ENCODE peak calls at places on chromosome 15, in five cellular contexts. One of them, this sample, is unnamed.

GRCh38 chr15:33636234-33636633 is 325.5 kb downstream of the RYR3 start:
- DNase-seq in BE2C: no peak
- DNase-seq in choroid plexus epithelial cell: no peak
- DNase-seq in stomach: no peak
- DNase-seq in astrocyte of the spinal cord: no peak
- DNase-seq in this sample: no peak

GRCh38 chr15:33068531-33068990 is 126.0 kb downstream of the FMN1 start:
- DNase-seq in stomach: peak
- DNase-seq in astrocyte of the spinal cord: peak
- DNase-seq in BE2C: no peak
- DNase-seq in choroid plexus epithelial cell: no peak
- DNase-seq in this sample: no peak

GRCh38 chr15:100101389-100102089 is 240.2 kb downstream of the ADAMTS17 start:
- DNase-seq in choroid plexus epithelial cell: no peak
- DNase-seq in astrocyte of the spinal cord: no peak
- DNase-seq in stomach: no peak
- DNase-seq in BE2C: no peak
- DNase-seq in this sample: no peak

GRCh38 chr15:32716216-32716959 is 1.4 kb upstream of the GREM1 start:
- DNase-seq in astrocyte of the spinal cord: no peak
- DNase-seq in stomach: no peak
- DNase-seq in choroid plexus epithelial cell: no peak
- DNase-seq in BE2C: no peak
- DNase-seq in this sample: no peak

GRCh38 chr15:83248151-83248851 is 36.2 kb downstream of the BNC1 start:
- DNase-seq in astrocyte of the spinal cord: peak
- DNase-seq in stomach: no peak
- DNase-seq in choroid plexus epithelial cell: peak
- DNase-seq in BE2C: peak
- DNase-seq in this sample: peak

GRCh38 chr15:60444289-60444912 is 34.5 kb downstream of the ICE2 start:
- DNase-seq in choroid plexus epithelial cell: peak
- DNase-seq in stomach: no peak
- DNase-seq in BE2C: no peak
- DNase-seq in astrocyte of the spinal cord: peak
- DNase-seq in this sample: no peak

GRCh38 chr15:81914734-81915234 is 131.0 kb downstream of the MEX3B start:
- DNase-seq in astrocyte of the spinal cord: no peak
- DNase-seq in stomach: no peak
- DNase-seq in BE2C: peak
- DNase-seq in choroid plexus epithelial cell: no peak
- DNase-seq in this sample: peak

GRCh38 chr15:91302588-91303439 is 202.8 kb downstream of the SV2B start:
- DNase-seq in stomach: no peak
- DNase-seq in BE2C: peak
- DNase-seq in astrocyte of the spinal cord: peak
- DNase-seq in choroid plexus epithelial cell: peak
- DNase-seq in this sample: peak

GRCh38 chr15:81087121-81087520 is 46.9 kb upstream of the CFAP161 start:
- DNase-seq in stomach: no peak
- DNase-seq in astrocyte of the spinal cord: no peak
- DNase-seq in choroid plexus epithelial cell: peak
- DNase-seq in BE2C: no peak
- DNase-seq in this sample: no peak

GRCh38 chr15:95119041-95119440 is 887.7 kb downstream of the MCTP2 start:
- DNase-seq in choroid plexus epithelial cell: peak
- DNase-seq in stomach: no peak
- DNase-seq in astrocyte of the spinal cord: no peak
- DNase-seq in BE2C: no peak
- DNase-seq in this sample: no peak

DNA sequence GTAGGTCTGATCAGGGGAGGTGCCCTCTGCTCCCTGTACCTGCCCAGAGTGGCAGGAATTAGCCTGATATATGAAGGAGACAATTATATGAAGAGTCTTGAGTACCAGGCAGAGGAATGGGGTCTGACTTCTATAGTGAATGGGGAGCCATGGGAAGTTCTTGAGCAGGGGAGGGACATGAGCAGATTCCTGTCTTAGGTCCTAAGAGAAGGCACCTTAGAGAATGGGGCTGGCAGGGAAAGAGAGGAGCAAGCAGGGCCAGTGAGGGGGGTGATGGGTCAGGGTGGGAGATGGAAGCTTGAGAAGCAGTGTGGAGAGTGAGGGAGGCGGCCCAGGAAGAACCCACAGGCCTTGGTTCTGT is 12.4 kb downstream of the CD276 start:
- DNase-seq in stomach: no peak
- DNase-seq in astrocyte of the spinal cord: no peak
- DNase-seq in choroid plexus epithelial cell: no peak
- DNase-seq in BE2C: no peak
- DNase-seq in this sample: no peak
- H3K4me3 ChIP-seq in stomach: no peak
- H3K4me3 ChIP-seq in astrocyte of the spinal cord: no peak
- H3K4me3 ChIP-seq in choroid plexus epithelial cell: no peak
- H3K4me3 ChIP-seq in BE2C: no peak
- H3K4me3 ChIP-seq in this sample: no peak

DNA sequence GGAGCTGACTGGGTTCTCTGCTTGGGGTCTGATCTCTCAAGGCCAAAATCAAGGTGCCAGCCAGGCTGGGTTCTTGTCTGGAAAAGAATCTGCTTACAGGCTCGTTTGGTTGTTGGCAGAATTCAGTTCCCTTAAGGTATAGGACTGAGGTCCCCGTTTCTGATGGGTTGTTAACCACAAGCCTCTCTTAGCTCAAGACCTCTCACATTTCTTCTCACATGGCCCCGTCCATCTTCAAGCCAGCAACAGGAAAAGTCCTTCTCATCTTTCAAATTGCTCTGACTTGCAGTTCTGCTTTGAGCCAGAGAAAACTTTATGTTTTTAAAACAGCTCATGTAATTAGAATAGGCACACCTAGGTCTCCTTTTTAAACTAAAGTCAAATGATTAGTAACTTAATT is 20.4 kb downstream of the UACA start:
- DNase-seq in choroid plexus epithelial cell: peak
- DNase-seq in stomach: no peak
- DNase-seq in BE2C: no peak
- DNase-seq in astrocyte of the spinal cord: peak
- DNase-seq in this sample: no peak
- H3K4me3 ChIP-seq in choroid plexus epithelial cell: no peak
- H3K4me3 ChIP-seq in stomach: no peak
- H3K4me3 ChIP-seq in BE2C: no peak
- H3K4me3 ChIP-seq in astrocyte of the spinal cord: no peak
- H3K4me3 ChIP-seq in this sample: no peak

DNA sequence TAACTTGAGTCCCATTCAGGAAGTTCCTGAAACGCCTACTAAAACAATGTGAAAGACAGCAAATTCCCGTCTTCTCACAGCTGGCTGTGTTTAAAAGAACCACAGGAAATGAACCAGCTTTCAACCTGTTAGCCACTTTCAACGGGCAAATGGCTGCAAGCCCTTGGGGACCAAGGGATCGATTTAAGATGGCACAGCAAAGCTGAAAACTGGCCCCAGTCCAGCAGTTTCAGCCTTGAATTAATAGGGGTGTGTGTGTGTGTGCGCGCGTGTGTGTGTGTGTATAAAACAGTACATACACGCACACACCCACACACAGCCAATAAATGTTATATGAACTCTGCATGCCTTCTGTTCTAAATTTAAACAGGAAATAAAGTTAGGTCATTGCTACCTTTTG is 168.6 kb upstream of the TMCO5A start:
- DNase-seq in astrocyte of the spinal cord: peak
- DNase-seq in BE2C: no peak
- DNase-seq in stomach: no peak
- DNase-seq in choroid plexus epithelial cell: peak
- DNase-seq in this sample: no peak
- H3K4me3 ChIP-seq in astrocyte of the spinal cord: no peak
- H3K4me3 ChIP-seq in BE2C: no peak
- H3K4me3 ChIP-seq in stomach: no peak
- H3K4me3 ChIP-seq in choroid plexus epithelial cell: peak
- H3K4me3 ChIP-seq in this sample: no peak

DNA sequence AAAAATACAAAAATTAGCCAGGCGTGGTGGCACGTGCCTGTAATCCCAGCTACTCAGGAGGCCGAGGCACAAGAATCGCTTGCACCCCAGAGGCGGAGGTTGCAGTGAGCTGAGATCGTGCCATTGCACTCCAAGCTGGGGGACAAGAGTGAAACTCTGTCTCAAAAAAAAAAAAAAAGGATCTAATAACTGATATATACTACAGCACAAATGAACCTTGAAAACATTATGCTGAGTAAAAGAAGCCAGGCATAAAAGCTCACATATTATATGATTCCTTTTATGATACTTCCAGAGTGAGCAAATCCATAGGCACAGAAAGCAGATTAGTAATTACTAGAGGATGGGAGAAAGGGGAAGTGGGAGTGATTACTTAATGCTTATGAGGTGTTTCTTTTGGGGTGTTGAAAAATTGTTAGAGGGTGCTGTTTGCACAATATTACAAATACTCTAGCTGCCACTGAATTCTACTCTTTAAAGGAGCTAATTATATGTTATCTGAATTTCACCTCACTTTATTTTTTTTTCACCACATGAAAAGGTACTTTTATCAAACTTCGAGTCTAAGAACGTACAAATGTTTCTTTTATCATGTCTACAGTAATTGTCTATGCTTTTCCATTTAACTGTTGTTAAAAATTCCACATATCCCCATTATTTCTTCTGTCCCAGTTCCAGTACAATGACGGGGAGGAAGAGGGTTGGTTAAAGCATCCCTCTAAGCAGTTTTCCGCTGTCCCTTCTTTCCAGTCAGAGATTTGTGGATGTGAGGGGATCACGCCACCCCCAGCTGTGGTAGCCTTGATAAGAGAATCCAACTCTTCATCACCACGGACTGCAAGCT is 77.7 kb upstream of the FAM174B start:
- DNase-seq in stomach: no peak
- DNase-seq in BE2C: no peak
- DNase-seq in choroid plexus epithelial cell: no peak
- DNase-seq in astrocyte of the spinal cord: no peak
- DNase-seq in this sample: no peak
- H3K4me3 ChIP-seq in stomach: peak
- H3K4me3 ChIP-seq in BE2C: peak
- H3K4me3 ChIP-seq in choroid plexus epithelial cell: peak
- H3K4me3 ChIP-seq in astrocyte of the spinal cord: peak
- H3K4me3 ChIP-seq in this sample: peak

GRCh38 chr15:98904466-98905048 is 103.0 kb downstream of the PGPEP1L start:
- DNase-seq in choroid plexus epithelial cell: peak
- DNase-seq in astrocyte of the spinal cord: peak
- DNase-seq in stomach: no peak
- DNase-seq in BE2C: peak
- DNase-seq in this sample: no peak
- H3K4me3 ChIP-seq in choroid plexus epithelial cell: no peak
- H3K4me3 ChIP-seq in astrocyte of the spinal cord: no peak
- H3K4me3 ChIP-seq in stomach: no peak
- H3K4me3 ChIP-seq in BE2C: no peak
- H3K4me3 ChIP-seq in this sample: no peak

GRCh38 chr15:50190723-50191122 is 8.7 kb downstream of the SLC27A2 start:
- DNase-seq in astrocyte of the spinal cord: no peak
- DNase-seq in choroid plexus epithelial cell: no peak
- DNase-seq in stomach: no peak
- DNase-seq in BE2C: no peak
- DNase-seq in this sample: no peak
- H3K4me3 ChIP-seq in astrocyte of the spinal cord: no peak
- H3K4me3 ChIP-seq in choroid plexus epithelial cell: no peak
- H3K4me3 ChIP-seq in stomach: no peak
- H3K4me3 ChIP-seq in BE2C: no peak
- H3K4me3 ChIP-seq in this sample: no peak

DNA sequence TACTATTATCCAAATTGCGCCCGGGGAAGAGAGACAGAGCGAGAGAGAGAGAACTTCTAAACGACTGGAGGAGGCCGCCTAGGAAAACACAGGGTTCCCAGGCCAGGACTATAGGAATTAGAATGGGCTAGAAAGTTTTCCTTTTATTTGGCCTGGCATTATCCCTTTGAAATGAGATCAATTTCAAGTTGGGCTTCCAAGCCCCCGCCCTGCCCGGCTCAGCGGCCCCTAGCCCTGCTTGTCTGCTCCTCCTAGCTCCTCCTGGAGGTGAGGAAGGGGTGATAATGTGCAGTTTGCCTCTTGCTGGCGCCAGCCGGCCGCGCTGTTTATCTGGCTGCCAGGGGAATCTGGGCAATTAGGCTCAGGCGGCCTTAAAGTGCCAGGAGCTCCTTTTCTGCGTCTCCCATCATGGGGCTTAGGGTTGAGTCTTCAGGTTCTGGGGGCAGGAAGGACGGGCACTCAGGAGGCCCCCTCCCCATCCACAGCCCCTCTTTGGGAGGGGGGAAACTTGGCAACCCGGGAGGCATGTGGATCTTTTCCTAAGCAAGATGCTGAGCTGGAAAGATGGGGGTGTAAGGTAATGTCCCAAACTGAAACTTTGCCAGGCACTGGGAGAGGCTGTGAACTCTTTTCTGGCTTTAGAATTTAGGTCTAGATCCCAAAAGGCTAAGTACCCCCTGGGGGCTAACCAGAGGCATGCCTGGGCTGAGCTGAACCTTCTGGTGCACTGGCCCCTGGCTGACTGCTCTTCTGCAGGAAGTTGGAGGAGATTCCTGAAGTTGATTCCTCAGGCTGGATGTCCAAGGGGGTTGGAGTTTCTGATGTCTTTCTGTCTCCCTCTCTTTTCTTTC is 5.5 kb downstream of the SMAD6 start:
- DNase-seq in astrocyte of the spinal cord: peak
- DNase-seq in stomach: peak
- DNase-seq in choroid plexus epithelial cell: peak
- DNase-seq in BE2C: peak
- DNase-seq in this sample: no peak
- H3K4me3 ChIP-seq in astrocyte of the spinal cord: peak
- H3K4me3 ChIP-seq in stomach: peak
- H3K4me3 ChIP-seq in choroid plexus epithelial cell: peak
- H3K4me3 ChIP-seq in BE2C: peak
- H3K4me3 ChIP-seq in this sample: no peak

DNA sequence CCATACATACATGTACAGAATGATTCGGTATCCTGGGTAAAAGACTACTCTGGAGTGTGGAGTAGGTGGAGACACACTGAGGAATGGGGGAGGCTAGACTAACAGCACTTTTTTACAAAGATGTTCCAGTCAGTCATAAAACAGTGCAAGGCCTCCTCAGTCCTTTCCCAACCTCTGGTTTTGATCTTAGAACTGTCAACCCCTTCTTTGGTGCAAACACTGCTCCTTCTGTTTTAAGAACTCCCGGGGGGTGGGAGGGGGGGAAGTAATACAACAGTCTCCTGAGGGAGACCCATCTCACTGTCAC is 7.5 kb upstream of the MAP1A start:
- DNase-seq in stomach: no peak
- DNase-seq in choroid plexus epithelial cell: no peak
- DNase-seq in astrocyte of the spinal cord: no peak
- DNase-seq in BE2C: no peak
- DNase-seq in this sample: no peak
- H3K4me3 ChIP-seq in stomach: peak
- H3K4me3 ChIP-seq in choroid plexus epithelial cell: peak
- H3K4me3 ChIP-seq in astrocyte of the spinal cord: peak
- H3K4me3 ChIP-seq in BE2C: peak
- H3K4me3 ChIP-seq in this sample: peak

GRCh38 chr15:62165029-62165792 is at the start of gene C2CD4B:
- DNase-seq in choroid plexus epithelial cell: no peak
- DNase-seq in stomach: peak
- DNase-seq in BE2C: no peak
- DNase-seq in astrocyte of the spinal cord: no peak
- DNase-seq in this sample: no peak
- H3K4me3 ChIP-seq in choroid plexus epithelial cell: peak
- H3K4me3 ChIP-seq in stomach: peak
- H3K4me3 ChIP-seq in BE2C: peak
- H3K4me3 ChIP-seq in astrocyte of the spinal cord: no peak
- H3K4me3 ChIP-seq in this sample: peak

GRCh38 chr15:67091073-67091965 is 25.9 kb downstream of the SMAD3 start:
- DNase-seq in choroid plexus epithelial cell: peak
- DNase-seq in stomach: peak
- DNase-seq in BE2C: peak
- DNase-seq in astrocyte of the spinal cord: peak
- DNase-seq in this sample: peak
- H3K4me3 ChIP-seq in choroid plexus epithelial cell: peak
- H3K4me3 ChIP-seq in stomach: no peak
- H3K4me3 ChIP-seq in BE2C: peak
- H3K4me3 ChIP-seq in astrocyte of the spinal cord: no peak
- H3K4me3 ChIP-seq in this sample: no peak